ENCODE peak calls at places on chromosomes 6 and 20, in five cellular contexts. O, Z, W, J and S are unnamed samples.

GRCh38 chr20:43384321-43384940 is 73.3 kb upstream of the SRSF6 start:
- DNase-seq in O (no peak), Z (no peak), W (no peak), J (no peak), S (no peak)

GRCh38 chr6:161303628-161304340 is 29.9 kb upstream of the AGPAT4 start:
- DNase-seq in O (no peak), Z (no peak), W (no peak), J (no peak), S (no peak)

GRCh38 chr6:92848901-92849300 is 570.5 kb downstream of the EPHA7 start:
- DNase-seq in O (no peak), Z (no peak), W (no peak), J (no peak), S (no peak)

GRCh38 chr20:23419995-23420901 is 1.0 kb downstream of the NAPB start:
- DNase-seq in O (peak), Z (no peak), W (peak), J (no peak), S (no peak)

GRCh38 chr20:56249244-56249955 is 868 bp downstream of the MC3R start:
- DNase-seq in O (peak), Z (peak), W (peak), J (peak), S (no peak)

GRCh38 chr6:88728756-88729155 is 234.7 kb downstream of the RNGTT start:
- DNase-seq in O (no peak), Z (no peak), W (no peak), J (no peak), S (no peak)

GRCh38 chr6:41191569-41191968 is 9.4 kb downstream of the TREML2 start:
- DNase-seq in O (no peak), Z (peak), W (peak), J (peak), S (no peak)

GRCh38 chr20:45368221-45368980 is 5.4 kb downstream of the SYS1 start:
- DNase-seq in O (no peak), Z (no peak), W (no peak), J (no peak), S (peak)

GRCh38 chr6:9292975-9293374 is 857.6 kb upstream of the SLC35B3 start:
- DNase-seq in O (no peak), Z (no peak), W (no peak), J (no peak), S (no peak)

GRCh38 chr20:4985658-4986057 is 15.7 kb downstream of the SLC23A2 start:
- DNase-seq in O (no peak), Z (no peak), W (no peak), J (no peak), S (peak)

GRCh38 chr6:1336246-1336843 is 24.4 kb downstream of the FOXQ1 start:
- DNase-seq in O (peak), Z (peak), W (no peak), J (no peak), S (no peak)

GRCh38 chr6:9927271-9927670 is 487.6 kb downstream of the TFAP2A start:
- DNase-seq in O (no peak), Z (no peak), W (no peak), J (no peak), S (no peak)

GRCh38 chr6:118709859-118710350 is 58.5 kb upstream of the CEP85L start:
- DNase-seq in O (no peak), Z (no peak), W (peak), J (no peak), S (peak)

GRCh38 chr6:161038229-161039003 is 46.8 kb downstream of the MAP3K4 start:
- DNase-seq in O (no peak), Z (peak), W (no peak), J (no peak), S (peak)

GRCh38 chr20:56400001-56400640 is 7.7 kb downstream of the CSTF1 start:
- DNase-seq in O (peak), Z (peak), W (peak), J (peak), S (peak)

GRCh38 chr6:169864148-169865030 is 113.0 kb downstream of the ERMARD start:
- DNase-seq in O (no peak), Z (no peak), W (no peak), J (peak), S (no peak)

GRCh38 chr6:54697423-54697822 is 149.1 kb upstream of the FAM83B start:
- DNase-seq in O (no peak), Z (peak), W (no peak), J (no peak), S (no peak)

GRCh38 chr6:129475477-129476247 is 234.3 kb downstream of the ARHGAP18 start:
- DNase-seq in O (no peak), Z (no peak), W (no peak), J (no peak), S (no peak)

GRCh38 chr6:129472239-129472638 is 237.7 kb downstream of the ARHGAP18 start:
- DNase-seq in O (no peak), Z (no peak), W (no peak), J (no peak), S (no peak)

GRCh38 chr6:129478379-129478778 is 231.6 kb downstream of the ARHGAP18 start:
- DNase-seq in O (no peak), Z (no peak), W (no peak), J (no peak), S (no peak)

GRCh38 chr6:129476810-129477209 is 233.2 kb downstream of the ARHGAP18 start:
- DNase-seq in O (no peak), Z (no peak), W (no peak), J (no peak), S (no peak)

DNA sequence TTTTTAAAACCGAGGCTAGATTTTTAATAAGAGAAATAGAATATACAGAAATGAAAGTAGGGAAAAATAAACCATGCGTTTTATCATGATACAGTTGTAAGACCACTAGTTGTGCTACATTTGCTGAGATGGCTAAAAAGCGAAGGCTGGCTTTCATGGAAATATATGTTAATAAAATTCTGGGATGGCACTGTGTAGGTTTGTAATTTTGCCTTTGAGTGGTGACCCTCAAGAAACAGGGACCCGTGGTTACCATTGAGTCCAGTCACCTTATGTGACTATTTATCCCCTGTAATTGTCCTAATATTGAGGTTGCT is 233.8 kb downstream of the ARHGAP18 start:
- DNase-seq in O (no peak), Z (no peak), W (no peak), J (no peak), S (no peak)
- H2AFZ ChIP-seq in O (no peak), Z (no peak), W (no peak), J (no peak), S (no peak)

GRCh38 chr6:12637960-12638641 is 78.5 kb upstream of the PHACTR1 start:
- DNase-seq in O (peak), Z (peak), W (peak), J (peak), S (peak)
- TF ChIP-seq ZNF274 in O (no peak), Z (no peak), W (no peak), J (no peak), S (no peak)

GRCh38 chr6:31495580-31495979 is 2.4 kb upstream of the MICB start:
- DNase-seq in O (no peak), Z (no peak), W (no peak), J (no peak), S (no peak)

GRCh38 chr6:31490115-31490873 is 7.7 kb upstream of the MICB start:
- DNase-seq in O (no peak), Z (no peak), W (no peak), J (no peak), S (no peak)

GRCh38 chr6:31497595-31498476 is at the start of gene MICB:
- DNase-seq in O (peak), Z (peak), W (peak), J (peak), S (peak)

GRCh38 chr6:31498748-31499147 is 803 bp downstream of the MICB start:
- DNase-seq in O (no peak), Z (no peak), W (no peak), J (peak), S (no peak)

GRCh38 chr6:31493875-31494694 is 3.9 kb upstream of the MICB start:
- DNase-seq in O (peak), Z (peak), W (peak), J (peak), S (peak)
- H2AFZ ChIP-seq in O (peak), Z (peak), W (peak), J (no peak), S (peak)

GRCh38 chr6:128784266-128784665 is 98.7 kb upstream of the LAMA2 start:
- DNase-seq in O (no peak), Z (no peak), W (no peak), J (no peak), S (no peak)
- TF ChIP-seq ZNF274 in O (no peak), Z (no peak), W (no peak), J (no peak), S (no peak)

DNA sequence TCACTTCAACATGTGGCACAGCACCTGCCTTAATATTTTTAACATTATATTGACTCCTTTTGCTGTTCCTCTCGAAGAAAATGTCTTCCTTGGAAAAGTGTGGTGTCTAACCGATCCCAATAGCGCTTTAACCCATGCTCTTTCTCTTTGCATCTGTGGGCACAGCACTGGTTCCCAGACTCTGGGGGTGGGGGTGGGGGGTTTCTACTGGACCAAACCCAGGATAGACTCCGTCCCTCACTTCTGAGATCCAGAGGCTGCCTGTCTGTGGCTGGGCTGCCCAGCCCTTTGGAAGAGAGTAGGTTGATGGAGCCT is 3.9 kb upstream of the ZNF292 start:
- DNase-seq in O (no peak), Z (no peak), W (no peak), J (no peak), S (no peak)
- H2AFZ ChIP-seq in O (no peak), Z (no peak), W (no peak), J (peak), S (peak)

GRCh38 chr6:85662251-85662650 is 19.6 kb upstream of the SYNCRIP start:
- DNase-seq in O (no peak), Z (no peak), W (no peak), J (no peak), S (no peak)
- TF ChIP-seq ZNF274 in O (no peak), Z (no peak), W (no peak), J (no peak), S (no peak)

GRCh38 chr20:57780398-57780797 is 70.6 kb upstream of the PMEPA1 start:
- DNase-seq in O (no peak), Z (no peak), W (no peak), J (no peak), S (no peak)

GRCh38 chr20:57782631-57783041 is 72.8 kb upstream of the PMEPA1 start:
- DNase-seq in O (no peak), Z (no peak), W (no peak), J (no peak), S (no peak)

GRCh38 chr20:57781901-57782300 is 72.1 kb upstream of the PMEPA1 start:
- DNase-seq in O (no peak), Z (no peak), W (no peak), J (no peak), S (no peak)

GRCh38 chr20:57779401-57780003 is 69.7 kb upstream of the PMEPA1 start:
- DNase-seq in O (no peak), Z (no peak), W (no peak), J (no peak), S (no peak)

GRCh38 chr20:57780906-57781305 is 71.1 kb upstream of the PMEPA1 start:
- DNase-seq in O (no peak), Z (no peak), W (no peak), J (no peak), S (no peak)
- H2AFZ ChIP-seq in O (no peak), Z (no peak), W (no peak), J (no peak), S (no peak)

DNA sequence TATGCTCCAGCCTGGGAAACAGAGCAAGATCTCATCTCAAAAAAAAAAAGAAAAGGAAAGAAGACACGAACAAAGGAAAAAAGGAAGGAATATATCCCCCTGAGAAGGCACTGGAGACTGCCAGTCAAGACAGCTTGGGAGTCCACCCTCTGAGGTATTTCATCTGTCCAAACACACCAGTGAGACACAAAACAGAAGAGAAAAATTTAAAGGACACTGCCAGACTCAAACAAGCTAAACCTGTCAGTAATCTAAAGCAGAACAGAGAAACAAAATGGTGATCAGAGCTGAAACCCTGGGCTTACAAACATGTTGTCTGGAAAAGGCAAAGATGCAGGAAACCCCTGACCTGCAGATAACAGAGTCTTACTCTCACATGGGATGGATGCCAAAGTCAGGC is 114.9 kb downstream of the DCDC2 start:
- DNase-seq in O (no peak), Z (no peak), W (no peak), J (no peak), S (no peak)
- TF ChIP-seq ZNF274 in O (no peak), Z (no peak), W (no peak), J (no peak), S (no peak)

DNA sequence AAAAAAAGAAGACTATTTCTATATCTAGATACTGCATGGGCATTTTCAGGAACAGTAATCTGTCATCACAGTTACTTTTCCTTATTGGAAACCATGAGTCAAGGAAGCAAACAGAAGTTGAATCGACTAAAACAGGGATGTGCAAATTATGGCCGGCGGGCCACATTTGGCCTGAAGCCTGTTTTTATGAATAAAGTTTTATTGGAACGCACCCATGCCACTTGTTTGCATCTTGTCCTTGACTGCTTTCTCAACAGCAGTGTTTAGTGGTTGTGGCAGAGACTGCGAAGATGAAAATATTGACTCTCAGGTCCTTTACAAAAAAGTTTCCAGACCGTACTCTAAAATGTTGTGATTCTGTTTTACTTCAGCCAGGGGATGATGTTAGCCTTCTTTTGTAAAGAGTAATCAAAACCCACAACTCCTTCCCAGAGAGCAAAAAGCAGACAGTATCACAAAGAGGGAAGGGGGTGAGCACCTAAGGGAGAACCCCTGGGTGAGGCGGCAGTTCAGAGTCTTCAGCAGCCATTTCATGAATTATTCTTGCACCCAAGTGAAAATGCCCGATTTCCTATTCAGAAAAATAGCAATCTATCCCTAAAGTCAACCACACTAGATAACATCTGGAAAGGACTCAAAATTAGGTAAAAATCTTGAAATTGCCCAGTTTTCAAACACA is 190.4 kb downstream of the MYLK4 start:
- DNase-seq in O (no peak), Z (no peak), W (no peak), J (no peak), S (no peak)
- H2AFZ ChIP-seq in O (no peak), Z (no peak), W (no peak), J (no peak), S (no peak)